ENCODE peak calls at places on chromosomes 11 and 22, in five cellular contexts. One of them, this sample, is unnamed.

GRCh38 chr22:33000342-33001280 is 57.6 kb downstream of the SYN3 start:
- DNase-seq in lower lobe of right lung: peak; percentile 62
- DNase-seq in heart right ventricle: peak; percentile 74
- DNase-seq in WERI-Rb-1: peak; percentile 63
- DNase-seq in psoas muscle: peak; percentile 71
- DNase-seq in this sample: no peak

GRCh38 chr22:22692707-22693530 is 48.5 kb downstream of the GGTLC2 start:
- DNase-seq in lower lobe of right lung: no peak
- DNase-seq in WERI-Rb-1: peak; percentile 84
- DNase-seq in heart right ventricle: peak; percentile 29
- DNase-seq in psoas muscle: no peak
- DNase-seq in this sample: peak; percentile 50

GRCh38 chr11:84384637-84385227 is 1098.6 kb upstream of the CCDC90B start:
- DNase-seq in lower lobe of right lung: no peak
- DNase-seq in WERI-Rb-1: peak; percentile 47
- DNase-seq in psoas muscle: peak; percentile 16
- DNase-seq in heart right ventricle: no peak
- DNase-seq in this sample: peak; percentile 10

GRCh38 chr22:43437871-43438475 is 26.2 kb downstream of the MPPED1 start:
- DNase-seq in lower lobe of right lung: no peak
- DNase-seq in WERI-Rb-1: no peak
- DNase-seq in heart right ventricle: no peak
- DNase-seq in psoas muscle: no peak
- DNase-seq in this sample: no peak

GRCh38 chr22:48761546-48761945 is 1066.1 kb downstream of the BRD1 start:
- DNase-seq in WERI-Rb-1: peak; percentile 2
- DNase-seq in psoas muscle: no peak
- DNase-seq in heart right ventricle: no peak
- DNase-seq in lower lobe of right lung: peak; percentile 26
- DNase-seq in this sample: no peak

GRCh38 chr11:32838505-32839274 is 9.0 kb downstream of the PRRG4 start:
- DNase-seq in lower lobe of right lung: no peak
- DNase-seq in psoas muscle: no peak
- DNase-seq in WERI-Rb-1: no peak
- DNase-seq in heart right ventricle: no peak
- DNase-seq in this sample: no peak

GRCh38 chr11:130796828-130797227 is 119.5 kb downstream of the SNX19 start:
- DNase-seq in lower lobe of right lung: no peak
- DNase-seq in psoas muscle: no peak
- DNase-seq in heart right ventricle: no peak
- DNase-seq in WERI-Rb-1: no peak
- DNase-seq in this sample: no peak

GRCh38 chr11:5489571-5490357 is 1.3 kb downstream of the OR52D1 start:
- DNase-seq in heart right ventricle: no peak
- DNase-seq in WERI-Rb-1: no peak
- DNase-seq in psoas muscle: no peak
- DNase-seq in lower lobe of right lung: no peak
- DNase-seq in this sample: no peak

GRCh38 chr11:117840881-117841581 is 16.5 kb upstream of the FXYD2 start:
- DNase-seq in psoas muscle: no peak
- DNase-seq in heart right ventricle: no peak
- DNase-seq in WERI-Rb-1: no peak
- DNase-seq in lower lobe of right lung: peak; percentile 24
- DNase-seq in this sample: no peak

GRCh38 chr11:68891356-68891948 is 12.2 kb downstream of the MRPL21 start:
- DNase-seq in heart right ventricle: no peak
- DNase-seq in psoas muscle: no peak
- DNase-seq in lower lobe of right lung: no peak
- DNase-seq in WERI-Rb-1: no peak
- DNase-seq in this sample: no peak

GRCh38 chr11:34728609-34729008 is 107.7 kb downstream of the EHF start:
- DNase-seq in WERI-Rb-1: no peak
- DNase-seq in lower lobe of right lung: no peak
- DNase-seq in heart right ventricle: no peak
- DNase-seq in psoas muscle: no peak
- DNase-seq in this sample: no peak

GRCh38 chr11:19276859-19277808 is 36.4 kb upstream of the E2F8 start:
- DNase-seq in WERI-Rb-1: no peak
- DNase-seq in heart right ventricle: no peak
- DNase-seq in lower lobe of right lung: no peak
- DNase-seq in psoas muscle: no peak
- DNase-seq in this sample: no peak

GRCh38 chr22:43327039-43327438 is 16.1 kb downstream of the SCUBE1 start:
- DNase-seq in heart right ventricle: no peak
- DNase-seq in lower lobe of right lung: no peak
- DNase-seq in psoas muscle: no peak
- DNase-seq in WERI-Rb-1: no peak
- DNase-seq in this sample: no peak

GRCh38 chr11:22192642-22193347 is at the start of gene ANO5:
- DNase-seq in psoas muscle: peak; percentile 77
- DNase-seq in WERI-Rb-1: peak; percentile 86
- DNase-seq in heart right ventricle: peak; percentile 78
- DNase-seq in lower lobe of right lung: peak; percentile 73
- DNase-seq in this sample: no peak

GRCh38 chr11:28529540-28530410 is 421.6 kb downstream of the METTL15 start:
- DNase-seq in WERI-Rb-1: peak; percentile 14
- DNase-seq in heart right ventricle: no peak
- DNase-seq in psoas muscle: no peak
- DNase-seq in lower lobe of right lung: no peak
- DNase-seq in this sample: no peak

GRCh38 chr11:65213322-65214211 is 31.8 kb downstream of the CAPN1 start:
- DNase-seq in lower lobe of right lung: no peak
- DNase-seq in WERI-Rb-1: no peak
- DNase-seq in psoas muscle: no peak
- DNase-seq in heart right ventricle: no peak
- DNase-seq in this sample: no peak
- H3K4me3 ChIP-seq in lower lobe of right lung: no peak overlapping the region
- H3K4me3 ChIP-seq in WERI-Rb-1: no peak overlapping the region
- H3K4me3 ChIP-seq in psoas muscle: no peak overlapping the region
- H3K4me3 ChIP-seq in heart right ventricle: peak overlapping the region; percentile 22
- H3K4me3 ChIP-seq in this sample: no peak overlapping the region

GRCh38 chr22:40310081-40310770 is 36.1 kb upstream of the ADSL start:
- DNase-seq in lower lobe of right lung: no peak
- DNase-seq in psoas muscle: no peak
- DNase-seq in WERI-Rb-1: no peak
- DNase-seq in heart right ventricle: no peak
- DNase-seq in this sample: no peak
- H3K36me3 ChIP-seq in lower lobe of right lung: peaks cover 90% of the 10 kb centered on the region
- H3K36me3 ChIP-seq in psoas muscle: peaks cover 92% of the 10 kb centered on the region
- H3K36me3 ChIP-seq in WERI-Rb-1: peaks cover 41% of the 10 kb centered on the region
- H3K36me3 ChIP-seq in heart right ventricle: peaks cover 94% of the 10 kb centered on the region
- H3K36me3 ChIP-seq in this sample: peaks cover 5% of the 10 kb centered on the region

DNA sequence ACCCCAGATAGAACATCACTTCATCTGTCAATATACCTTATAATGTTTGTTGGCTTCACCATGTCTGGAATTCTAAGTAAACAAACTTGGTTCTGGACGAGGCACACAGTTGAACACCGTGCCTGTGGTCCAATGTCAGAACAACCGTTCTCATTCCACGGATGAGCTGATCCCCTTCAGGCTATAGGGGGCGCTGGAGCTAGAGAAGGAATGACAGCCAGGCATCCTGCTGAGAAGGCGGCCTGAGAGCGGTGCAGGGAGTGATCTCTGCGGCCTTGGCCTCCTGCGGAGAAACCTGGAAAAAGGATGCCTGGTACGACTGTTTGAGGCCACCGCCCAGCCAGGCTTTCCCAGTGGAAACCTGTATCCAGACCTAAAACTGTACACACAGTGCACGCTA is 48.7 kb downstream of the FDX1 start:
- DNase-seq in heart right ventricle: no peak
- DNase-seq in WERI-Rb-1: peak; percentile 31
- DNase-seq in psoas muscle: no peak
- DNase-seq in lower lobe of right lung: no peak
- DNase-seq in this sample: no peak
- TF ChIP-seq CTCF in heart right ventricle: no peak
- TF ChIP-seq CTCF in WERI-Rb-1: peak; percentile 31
- TF ChIP-seq CTCF in psoas muscle: no peak
- TF ChIP-seq CTCF in lower lobe of right lung: peak; percentile 15
- TF ChIP-seq CTCF in this sample: no peak

GRCh38 chr11:10908215-10908990 is 50.5 kb upstream of the ZBED5 start:
- DNase-seq in WERI-Rb-1: no peak
- DNase-seq in heart right ventricle: no peak
- DNase-seq in psoas muscle: no peak
- DNase-seq in lower lobe of right lung: no peak
- DNase-seq in this sample: peak; percentile 84
- H3K4me3 ChIP-seq in WERI-Rb-1: no peak overlapping the region
- H3K4me3 ChIP-seq in heart right ventricle: no peak overlapping the region
- H3K4me3 ChIP-seq in psoas muscle: no peak overlapping the region
- H3K4me3 ChIP-seq in lower lobe of right lung: no peak overlapping the region
- H3K4me3 ChIP-seq in this sample: no peak overlapping the region

GRCh38 chr22:49775191-49776052 is 52.3 kb downstream of the BRD1 start:
- DNase-seq in lower lobe of right lung: no peak
- DNase-seq in heart right ventricle: no peak
- DNase-seq in psoas muscle: peak; percentile 16
- DNase-seq in WERI-Rb-1: no peak
- DNase-seq in this sample: no peak

GRCh38 chr22:49777569-49778250 is 50.0 kb downstream of the BRD1 start:
- DNase-seq in heart right ventricle: no peak
- DNase-seq in lower lobe of right lung: peak; percentile 32
- DNase-seq in psoas muscle: peak; percentile 10
- DNase-seq in WERI-Rb-1: no peak
- DNase-seq in this sample: no peak

GRCh38 chr22:49774499-49775151 is 53.0 kb downstream of the BRD1 start:
- DNase-seq in WERI-Rb-1: no peak
- DNase-seq in heart right ventricle: no peak
- DNase-seq in psoas muscle: peak; percentile 7
- DNase-seq in lower lobe of right lung: no peak
- DNase-seq in this sample: no peak

GRCh38 chr22:49776891-49777290 is 50.8 kb downstream of the BRD1 start:
- DNase-seq in psoas muscle: peak; percentile 13
- DNase-seq in WERI-Rb-1: no peak
- DNase-seq in lower lobe of right lung: no peak
- DNase-seq in heart right ventricle: no peak
- DNase-seq in this sample: no peak

DNA sequence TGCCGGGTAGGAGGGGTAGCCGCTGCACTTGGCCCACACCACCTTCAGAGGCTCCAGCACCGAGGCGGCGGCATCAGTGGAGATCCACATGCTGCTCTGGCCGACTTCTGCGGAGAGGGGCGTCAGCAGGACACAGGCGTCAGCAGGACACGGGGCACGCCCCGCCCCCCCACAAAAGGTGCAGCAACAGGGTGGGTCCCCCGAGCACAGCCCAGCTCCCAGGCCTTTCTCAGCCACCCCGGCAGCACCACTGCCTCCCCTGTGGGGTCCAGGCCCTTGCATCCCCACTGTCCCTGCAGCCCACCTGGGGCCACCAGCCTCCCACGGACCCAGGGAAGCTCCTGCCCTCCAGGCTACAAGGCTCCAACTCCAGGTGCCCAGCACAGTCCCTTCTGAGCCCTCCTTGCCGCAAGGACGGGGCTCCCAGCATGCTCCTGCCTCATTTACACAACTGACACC is 51.6 kb downstream of the BRD1 start:
- DNase-seq in WERI-Rb-1: no peak
- DNase-seq in lower lobe of right lung: no peak
- DNase-seq in psoas muscle: peak; percentile 11
- DNase-seq in heart right ventricle: no peak
- DNase-seq in this sample: no peak
- H3K36me3 ChIP-seq in WERI-Rb-1: peaks cover 80% of the 10 kb centered on the region
- H3K36me3 ChIP-seq in lower lobe of right lung: peaks cover 64% of the 10 kb centered on the region
- H3K36me3 ChIP-seq in psoas muscle: peaks cover 66% of the 10 kb centered on the region
- H3K36me3 ChIP-seq in heart right ventricle: peaks cover 77% of the 10 kb centered on the region
- H3K36me3 ChIP-seq in this sample: peaks cover 5% of the 10 kb centered on the region

DNA sequence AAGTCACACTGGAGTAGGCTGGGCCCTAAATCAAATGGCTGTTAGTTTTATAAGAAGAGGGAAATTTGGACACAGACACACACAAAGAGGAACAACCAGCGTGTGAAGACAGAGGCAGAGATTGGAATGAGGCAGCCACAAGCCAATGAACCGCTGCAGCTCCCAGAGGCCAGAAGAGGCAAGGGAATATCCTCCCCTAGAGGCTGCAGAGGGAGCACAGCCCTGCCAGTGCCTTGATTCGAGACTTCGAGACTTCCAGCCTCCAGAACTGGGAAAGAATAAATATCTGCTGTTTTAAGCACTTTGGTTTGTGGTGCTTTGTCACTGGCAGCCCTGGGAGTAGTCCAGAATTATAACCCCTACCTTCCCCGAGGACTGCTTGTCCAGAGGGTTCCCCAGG is 484.4 kb downstream of the MN1 start:
- DNase-seq in WERI-Rb-1: peak; percentile 33
- DNase-seq in heart right ventricle: no peak
- DNase-seq in psoas muscle: no peak
- DNase-seq in lower lobe of right lung: no peak
- DNase-seq in this sample: no peak
- TF ChIP-seq CTCF in WERI-Rb-1: peak; percentile 74
- TF ChIP-seq CTCF in heart right ventricle: no peak
- TF ChIP-seq CTCF in psoas muscle: no peak
- TF ChIP-seq CTCF in lower lobe of right lung: no peak
- TF ChIP-seq CTCF in this sample: peak; percentile 35

GRCh38 chr22:29315286-29316195 is at the start of gene RASL10A:
- DNase-seq in WERI-Rb-1: peak; percentile 41
- DNase-seq in lower lobe of right lung: peak; percentile 45
- DNase-seq in psoas muscle: no peak
- DNase-seq in heart right ventricle: no peak
- DNase-seq in this sample: no peak
- H3K4me3 ChIP-seq in WERI-Rb-1: peak within 1 kb of the TSS; percentile 51
- H3K4me3 ChIP-seq in lower lobe of right lung: peak within 1 kb of the TSS; percentile 38
- H3K4me3 ChIP-seq in psoas muscle: peak within 1 kb of the TSS; percentile 58
- H3K4me3 ChIP-seq in heart right ventricle: peak within 1 kb of the TSS; percentile 37
- H3K4me3 ChIP-seq in this sample: no peak within 1 kb of the TSS

DNA sequence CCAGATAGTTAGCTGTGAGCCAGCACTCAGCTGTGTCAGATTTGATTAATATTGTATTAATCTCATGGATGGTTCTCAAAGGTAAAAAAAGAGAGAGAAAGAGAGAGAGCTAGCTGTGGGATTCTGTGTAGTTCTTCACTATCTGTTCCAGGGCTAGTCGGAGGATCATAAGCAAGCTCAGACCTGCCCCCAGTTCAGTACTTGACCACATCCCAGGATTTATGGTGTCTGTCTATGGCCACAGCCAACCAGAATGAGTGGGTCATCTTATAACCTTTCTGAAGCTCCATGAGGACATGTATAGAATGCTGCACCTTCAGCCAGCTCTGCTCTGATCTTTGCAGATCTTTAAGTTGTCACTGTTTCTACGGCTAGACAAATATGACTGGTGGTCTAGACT is 13.4 kb upstream of the B3GNT6 start:
- DNase-seq in heart right ventricle: no peak
- DNase-seq in psoas muscle: no peak
- DNase-seq in WERI-Rb-1: peak; percentile 56
- DNase-seq in lower lobe of right lung: no peak
- DNase-seq in this sample: no peak
- H3K36me3 ChIP-seq in heart right ventricle: peaks cover 47% of the 10 kb centered on the region
- H3K36me3 ChIP-seq in psoas muscle: no peaks in the 10 kb centered on the region
- H3K36me3 ChIP-seq in WERI-Rb-1: peaks cover 3% of the 10 kb centered on the region
- H3K36me3 ChIP-seq in lower lobe of right lung: peaks cover 35% of the 10 kb centered on the region
- H3K36me3 ChIP-seq in this sample: no peaks in the 10 kb centered on the region

GRCh38 chr11:128643661-128644060 is 50.2 kb upstream of the FLI1 start:
- DNase-seq in heart right ventricle: no peak
- DNase-seq in psoas muscle: no peak
- DNase-seq in WERI-Rb-1: peak; percentile 24
- DNase-seq in lower lobe of right lung: no peak
- DNase-seq in this sample: no peak
- TF ChIP-seq CTCF in heart right ventricle: no peak
- TF ChIP-seq CTCF in psoas muscle: no peak
- TF ChIP-seq CTCF in WERI-Rb-1: peak; percentile 42
- TF ChIP-seq CTCF in lower lobe of right lung: no peak
- TF ChIP-seq CTCF in this sample: no peak

This sample was measured in kidney epithelial cell.